ENCODE peak calls at places on chromosomes 3 and 15, in seven cellular contexts. F, N, T, Y, P, W and R are unnamed samples.

GRCh38 chr15:76517910-76518309 is 181.3 kb downstream of the ISL2 start:
- DNase-seq in T (no peak), N (no peak), P (no peak), W (no peak), Y (no peak), F (no peak), R (no peak)

GRCh38 chr3:196689941-196690660 is 21.9 kb downstream of the CEP19 start:
- DNase-seq in Y (no peak), P (no peak), T (no peak), N (no peak), W (no peak), F (no peak), R (no peak)

GRCh38 chr15:65940618-65940909 is 71.3 kb downstream of the RAB11A start:
- DNase-seq in N (peak; percentile 84), Y (no peak), T (no peak), F (no peak), P (no peak), W (no peak), R (no peak)

GRCh38 chr15:61521961-61522360 is 292.9 kb upstream of the RORA start:
- DNase-seq in T (no peak), Y (no peak), N (no peak), F (no peak), W (no peak), P (no peak), R (no peak)

GRCh38 chr3:58353722-58354553 is 21.2 kb downstream of the PXK start:
- DNase-seq in Y (no peak), F (no peak), N (no peak), T (no peak), P (no peak), W (no peak), R (no peak)

GRCh38 chr3:30488070-30488756 is 118.2 kb upstream of the TGFBR2 start:
- DNase-seq in N (no peak), W (no peak), Y (no peak), P (no peak), T (no peak), F (no peak), R (no peak)

GRCh38 chr3:61505197-61505596 is 56.2 kb upstream of the PTPRG start:
- DNase-seq in W (no peak), N (no peak), T (no peak), P (no peak), F (no peak), Y (no peak), R (no peak)

GRCh38 chr3:73805435-73805834 is 180.7 kb upstream of the PDZRN3 start:
- DNase-seq in F (no peak), Y (peak; percentile 65), N (no peak), T (no peak), W (peak; percentile 76), P (peak; percentile 88), R (no peak)

GRCh38 chr3:73493543-73494314 is 131.0 kb downstream of the PDZRN3 start:
- DNase-seq in Y (no peak), W (no peak), N (no peak), P (no peak), T (peak; percentile 79), F (no peak), R (no peak)

GRCh38 chr3:102141096-102141912 is 292.0 kb downstream of the NFKBIZ start:
- DNase-seq in P (no peak), T (no peak), F (no peak), N (no peak), Y (no peak), W (no peak), R (no peak)

GRCh38 chr3:52084954-52085730 is 28.8 kb upstream of the DUSP7 start:
- DNase-seq in T (no peak), F (no peak), W (no peak), Y (no peak), N (no peak), P (no peak), R (no peak)

GRCh38 chr15:29103825-29104565 is 165.6 kb downstream of the NSMCE3 start:
- DNase-seq in W (no peak), F (peak; percentile 44), N (peak; percentile 70), T (no peak), Y (peak; percentile 27), P (peak; percentile 78), R (peak; percentile 34)

GRCh38 chr15:51374131-51374530 is 32.7 kb downstream of the GLDN start:
- DNase-seq in P (no peak), W (no peak), Y (no peak), F (no peak), N (no peak), T (no peak), R (no peak)

GRCh38 chr3:68249265-68249664 is 594.9 kb upstream of the SUCLG2 start:
- DNase-seq in P (no peak), Y (no peak), W (no peak), T (no peak), N (no peak), F (no peak), R (no peak)

GRCh38 chr3:174614046-174614445 is 245.1 kb upstream of the NAALADL2 start:
- DNase-seq in F (no peak), W (no peak), T (no peak), P (no peak), N (no peak), Y (no peak), R (no peak)

GRCh38 chr15:40043927-40044716 is 5.1 kb upstream of the SRP14 start:
- DNase-seq in F (no peak), W (no peak), N (no peak), Y (no peak), P (peak; percentile 44), T (peak; percentile 55), R (no peak)

GRCh38 chr3:182979719-182980191 is 583 bp downstream of the DCUN1D1 start:
- DNase-seq in W (peak; percentile 65), T (no peak), P (peak; percentile 68), Y (no peak), F (no peak), N (peak; percentile 6), R (no peak)
- H3K27ac ChIP-seq in W (peak overlapping the region; percentile 94), T (peak overlapping the region; percentile 90), P (peak overlapping the region; percentile 95), Y (peak overlapping the region; percentile 89), F (peak overlapping the region; percentile 90), N (peak overlapping the region; percentile 99), R (peak overlapping the region; percentile 95)

GRCh38 chr3:171157980-171158379 is 131.5 kb upstream of the SLC2A2 start:
- DNase-seq in P (no peak), F (no peak), N (no peak), Y (no peak), W (no peak), T (no peak), R (no peak)

GRCh38 chr3:171157286-171157685 is 130.8 kb upstream of the SLC2A2 start:
- DNase-seq in F (no peak), P (no peak), N (no peak), T (no peak), W (no peak), Y (no peak), R (peak; percentile 59)

GRCh38 chr3:171160326-171160725 is 133.8 kb upstream of the SLC2A2 start:
- DNase-seq in T (no peak), Y (no peak), F (no peak), N (no peak), W (no peak), P (no peak), R (no peak)

GRCh38 chr3:171159822-171160157 is 133.3 kb upstream of the SLC2A2 start:
- DNase-seq in Y (no peak), N (no peak), W (no peak), T (no peak), F (no peak), P (no peak), R (no peak)

DNA sequence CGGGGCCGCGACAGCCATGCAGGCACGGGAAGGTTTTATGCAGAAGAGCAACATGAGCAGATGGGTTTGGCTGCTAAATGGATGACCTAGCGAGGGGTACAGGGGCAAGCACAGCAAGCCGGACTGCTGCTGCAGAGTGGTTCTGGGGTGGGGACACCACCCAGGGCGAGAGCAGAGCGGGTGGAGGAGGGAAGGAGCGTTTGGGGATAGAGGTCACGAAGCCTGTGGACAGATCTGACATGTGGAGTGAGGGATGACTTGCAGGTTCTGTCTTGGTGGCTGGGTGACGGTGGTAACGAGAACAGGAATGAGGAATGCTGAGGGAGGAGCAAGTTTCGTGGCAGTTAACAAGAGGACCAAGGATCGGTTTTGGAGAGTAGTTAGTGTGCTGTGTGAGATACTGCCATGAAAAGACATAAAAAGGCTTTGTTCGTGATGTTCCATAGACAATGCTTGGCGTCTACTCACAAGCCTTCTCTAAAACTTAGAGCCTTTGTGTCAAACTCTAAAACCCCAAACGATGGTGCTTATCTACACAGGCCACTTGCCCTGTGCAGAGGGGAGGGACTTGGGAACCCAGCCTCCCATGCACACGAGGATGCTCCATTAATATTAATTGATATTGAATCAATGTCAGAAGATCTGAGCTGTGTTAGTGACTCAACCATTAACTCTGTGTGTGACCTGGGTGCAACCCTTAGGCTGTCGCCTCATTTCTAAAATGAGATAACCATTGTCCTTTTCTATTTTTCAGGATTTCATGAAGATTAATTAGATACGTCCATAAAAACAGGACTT is 132.7 kb upstream of the SLC2A2 start:
- DNase-seq in F (no peak), T (no peak), P (no peak), N (no peak), Y (no peak), W (no peak), R (no peak)
- TF ChIP-seq EP300 in F (no peak), T (no peak), P (no peak), N (no peak), Y (no peak), W (no peak), R (no peak)

GRCh38 chr3:141764041-141764440 is 833 bp downstream of the GRK7 start:
- DNase-seq in F (no peak), T (no peak), N (no peak), W (no peak), P (no peak), Y (no peak), R (no peak)
- H3K27ac ChIP-seq in F (no peak overlapping the region), T (no peak overlapping the region), N (no peak overlapping the region), W (no peak overlapping the region), P (no peak overlapping the region), Y (no peak overlapping the region), R (no peak overlapping the region)

DNA sequence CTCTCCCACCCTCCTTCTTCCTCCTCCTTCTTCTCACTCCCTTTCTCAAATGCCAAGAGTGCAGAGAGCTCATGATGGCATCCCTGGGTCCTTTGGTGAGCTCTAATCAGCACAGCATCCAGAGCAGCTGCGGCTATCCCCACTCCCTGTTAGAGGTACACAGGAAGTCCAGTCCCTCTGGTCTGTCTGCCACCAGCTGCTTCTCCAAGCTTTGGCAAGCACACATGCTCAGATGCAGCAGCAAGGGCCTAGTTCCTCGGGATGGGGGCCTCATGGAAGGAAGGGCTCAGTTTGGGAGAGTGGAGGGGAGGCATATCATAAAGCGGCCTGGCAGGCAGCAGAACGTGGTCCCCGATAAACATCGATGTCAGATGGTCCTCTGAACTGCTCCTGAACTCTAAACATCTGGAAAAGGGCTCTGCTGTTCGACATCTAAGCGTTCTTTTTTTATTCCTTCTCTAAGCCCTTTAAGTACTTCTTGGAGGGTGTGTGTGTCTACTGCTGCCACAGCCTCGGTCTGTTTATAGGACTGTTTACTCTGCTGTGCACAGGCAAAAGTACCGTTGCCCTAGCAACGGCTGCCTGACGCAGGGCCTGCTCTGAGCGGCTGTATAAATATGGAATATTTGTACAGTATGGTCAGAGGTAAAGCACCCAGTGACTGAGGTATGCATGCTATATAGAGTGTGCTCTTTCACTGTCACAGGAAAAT is 74.6 kb downstream of the PRICKLE2 start:
- DNase-seq in Y (no peak), T (no peak), W (no peak), P (peak; percentile 92), F (peak; percentile 84), N (peak; percentile 28), R (peak; percentile 24)
- TF ChIP-seq EP300 in Y (peak; percentile 39), T (no peak), W (no peak), P (peak; percentile 71), F (peak; percentile 78), N (no peak), R (no peak)

GRCh38 chr3:60079076-60079475 is 1029.3 kb upstream of the CFAP20DC start:
- DNase-seq in Y (no peak), T (no peak), N (no peak), W (no peak), F (no peak), P (no peak), R (no peak)
- H3K27ac ChIP-seq in Y (no peak overlapping the region), T (no peak overlapping the region), N (no peak overlapping the region), W (no peak overlapping the region), F (no peak overlapping the region), P (no peak overlapping the region), R (no peak overlapping the region)